ENCODE peak calls at places on chromosomes 3 and 15, in six cellular contexts. One of them, this sample, is unnamed.

GRCh38 chr3:180855364-180855763 is 57.1 kb upstream of the FXR1 start:
- DNase-seq in cardiac muscle cell: peak
- DNase-seq in NCI-H1092 treated with DMSO at 0.1 percent for 48 hours: peak
- DNase-seq in mesenchymal stem cell: no peak
- DNase-seq in C1 segment of cervical spinal cord: no peak
- DNase-seq in M059J: peak
- DNase-seq in this sample: no peak

GRCh38 chr3:194253270-194253669 is 97.9 kb downstream of the CPN2 start:
- DNase-seq in cardiac muscle cell: no peak
- DNase-seq in NCI-H1092 treated with DMSO at 0.1 percent for 48 hours: no peak
- DNase-seq in mesenchymal stem cell: no peak
- DNase-seq in C1 segment of cervical spinal cord: no peak
- DNase-seq in M059J: no peak
- DNase-seq in this sample: no peak

GRCh38 chr3:67635257-67635656 is 19.2 kb downstream of the SUCLG2 start:
- DNase-seq in cardiac muscle cell: no peak
- DNase-seq in NCI-H1092 treated with DMSO at 0.1 percent for 48 hours: no peak
- DNase-seq in mesenchymal stem cell: peak
- DNase-seq in C1 segment of cervical spinal cord: no peak
- DNase-seq in M059J: peak
- DNase-seq in this sample: no peak

GRCh38 chr3:8313591-8314298 is 187.9 kb upstream of the LMCD1 start:
- DNase-seq in cardiac muscle cell: peak
- DNase-seq in NCI-H1092 treated with DMSO at 0.1 percent for 48 hours: no peak
- DNase-seq in mesenchymal stem cell: no peak
- DNase-seq in C1 segment of cervical spinal cord: no peak
- DNase-seq in M059J: no peak
- DNase-seq in this sample: no peak

GRCh38 chr3:172181936-172182708 is 142.7 kb downstream of the FNDC3B start:
- DNase-seq in cardiac muscle cell: peak
- DNase-seq in NCI-H1092 treated with DMSO at 0.1 percent for 48 hours: no peak
- DNase-seq in mesenchymal stem cell: peak
- DNase-seq in C1 segment of cervical spinal cord: no peak
- DNase-seq in M059J: peak
- DNase-seq in this sample: no peak

GRCh38 chr3:122678496-122678895 is 2.1 kb upstream of the PARP14 start:
- DNase-seq in cardiac muscle cell: no peak
- DNase-seq in NCI-H1092 treated with DMSO at 0.1 percent for 48 hours: no peak
- DNase-seq in mesenchymal stem cell: no peak
- DNase-seq in C1 segment of cervical spinal cord: no peak
- DNase-seq in M059J: no peak
- DNase-seq in this sample: no peak

GRCh38 chr15:46275701-46276100 is 640.9 kb downstream of the SQOR start:
- DNase-seq in cardiac muscle cell: peak
- DNase-seq in NCI-H1092 treated with DMSO at 0.1 percent for 48 hours: no peak
- DNase-seq in mesenchymal stem cell: no peak
- DNase-seq in C1 segment of cervical spinal cord: no peak
- DNase-seq in M059J: no peak
- DNase-seq in this sample: no peak

GRCh38 chr3:177329854-177330253 is 132.6 kb upstream of the TBL1XR1 start:
- DNase-seq in cardiac muscle cell: no peak
- DNase-seq in NCI-H1092 treated with DMSO at 0.1 percent for 48 hours: no peak
- DNase-seq in mesenchymal stem cell: no peak
- DNase-seq in C1 segment of cervical spinal cord: no peak
- DNase-seq in M059J: no peak
- DNase-seq in this sample: no peak

GRCh38 chr3:197317250-197317963 is 19.0 kb upstream of the DLG1 start:
- DNase-seq in cardiac muscle cell: no peak
- DNase-seq in NCI-H1092 treated with DMSO at 0.1 percent for 48 hours: no peak
- DNase-seq in mesenchymal stem cell: peak
- DNase-seq in C1 segment of cervical spinal cord: no peak
- DNase-seq in M059J: peak
- DNase-seq in this sample: no peak

GRCh38 chr3:39275052-39275451 is 4.8 kb downstream of the CX3CR1 start:
- DNase-seq in cardiac muscle cell: no peak
- DNase-seq in NCI-H1092 treated with DMSO at 0.1 percent for 48 hours: no peak
- DNase-seq in mesenchymal stem cell: peak
- DNase-seq in C1 segment of cervical spinal cord: no peak
- DNase-seq in M059J: peak
- DNase-seq in this sample: no peak

GRCh38 chr15:57592426-57592825 is 722 bp downstream of the MYZAP start:
- DNase-seq in cardiac muscle cell: peak
- DNase-seq in NCI-H1092 treated with DMSO at 0.1 percent for 48 hours: no peak
- DNase-seq in mesenchymal stem cell: no peak
- DNase-seq in C1 segment of cervical spinal cord: no peak
- DNase-seq in M059J: no peak
- DNase-seq in this sample: no peak

GRCh38 chr15:56242576-56243116 is 1.0 kb downstream of the RFX7 start:
- DNase-seq in cardiac muscle cell: no peak
- DNase-seq in NCI-H1092 treated with DMSO at 0.1 percent for 48 hours: no peak
- DNase-seq in mesenchymal stem cell: peak
- DNase-seq in C1 segment of cervical spinal cord: no peak
- DNase-seq in M059J: no peak
- DNase-seq in this sample: no peak

GRCh38 chr15:75966073-75966472 is 46.2 kb downstream of the NRG4 start:
- DNase-seq in cardiac muscle cell: no peak
- DNase-seq in NCI-H1092 treated with DMSO at 0.1 percent for 48 hours: no peak
- DNase-seq in mesenchymal stem cell: peak
- DNase-seq in C1 segment of cervical spinal cord: no peak
- DNase-seq in M059J: peak
- DNase-seq in this sample: no peak

GRCh38 chr15:45095661-45096060 is 18.3 kb downstream of the DUOX2 start:
- DNase-seq in cardiac muscle cell: no peak
- DNase-seq in NCI-H1092 treated with DMSO at 0.1 percent for 48 hours: no peak
- DNase-seq in mesenchymal stem cell: no peak
- DNase-seq in C1 segment of cervical spinal cord: no peak
- DNase-seq in M059J: no peak
- DNase-seq in this sample: no peak

GRCh38 chr3:27216955-27217552 is 152.1 kb downstream of the NEK10 start:
- DNase-seq in cardiac muscle cell: no peak
- DNase-seq in NCI-H1092 treated with DMSO at 0.1 percent for 48 hours: no peak
- DNase-seq in mesenchymal stem cell: peak
- DNase-seq in C1 segment of cervical spinal cord: no peak
- DNase-seq in M059J: peak
- DNase-seq in this sample: no peak

GRCh38 chr15:58632789-58633188 is 116.7 kb downstream of the ADAM10 start:
- DNase-seq in cardiac muscle cell: no peak
- DNase-seq in NCI-H1092 treated with DMSO at 0.1 percent for 48 hours: no peak
- DNase-seq in mesenchymal stem cell: peak
- DNase-seq in C1 segment of cervical spinal cord: no peak
- DNase-seq in M059J: no peak
- DNase-seq in this sample: no peak

GRCh38 chr3:71702131-71703024 is 22.8 kb downstream of the EIF4E3 start:
- DNase-seq in cardiac muscle cell: no peak
- DNase-seq in NCI-H1092 treated with DMSO at 0.1 percent for 48 hours: no peak
- DNase-seq in mesenchymal stem cell: no peak
- DNase-seq in C1 segment of cervical spinal cord: no peak
- DNase-seq in M059J: no peak
- DNase-seq in this sample: no peak

GRCh38 chr15:68328485-68328884 is 50.9 kb downstream of the FEM1B start:
- DNase-seq in cardiac muscle cell: no peak
- DNase-seq in NCI-H1092 treated with DMSO at 0.1 percent for 48 hours: no peak
- DNase-seq in mesenchymal stem cell: no peak
- DNase-seq in C1 segment of cervical spinal cord: no peak
- DNase-seq in M059J: peak
- DNase-seq in this sample: no peak

GRCh38 chr3:39812537-39812936 is 3.1 kb downstream of the MYRIP start:
- DNase-seq in cardiac muscle cell: no peak
- DNase-seq in NCI-H1092 treated with DMSO at 0.1 percent for 48 hours: no peak
- DNase-seq in mesenchymal stem cell: no peak
- DNase-seq in C1 segment of cervical spinal cord: no peak
- DNase-seq in M059J: no peak
- DNase-seq in this sample: no peak

GRCh38 chr3:25396686-25397085 is 31.4 kb upstream of the RARB start:
- DNase-seq in cardiac muscle cell: no peak
- DNase-seq in NCI-H1092 treated with DMSO at 0.1 percent for 48 hours: no peak
- DNase-seq in mesenchymal stem cell: no peak
- DNase-seq in C1 segment of cervical spinal cord: no peak
- DNase-seq in M059J: no peak
- DNase-seq in this sample: no peak

GRCh38 chr3:32186097-32186496 is 52.4 kb upstream of the CMTM8 start:
- DNase-seq in cardiac muscle cell: no peak
- DNase-seq in NCI-H1092 treated with DMSO at 0.1 percent for 48 hours: no peak
- DNase-seq in mesenchymal stem cell: no peak
- DNase-seq in C1 segment of cervical spinal cord: no peak
- DNase-seq in M059J: no peak
- DNase-seq in this sample: no peak

GRCh38 chr3:196641278-196642058 is 2.0 kb downstream of the NRROS start:
- DNase-seq in cardiac muscle cell: no peak
- DNase-seq in NCI-H1092 treated with DMSO at 0.1 percent for 48 hours: no peak
- DNase-seq in mesenchymal stem cell: no peak
- DNase-seq in C1 segment of cervical spinal cord: no peak
- DNase-seq in M059J: no peak
- DNase-seq in this sample: no peak

GRCh38 chr15:89496155-89497098 is at the start of gene RHCG:
- DNase-seq in cardiac muscle cell: peak
- DNase-seq in NCI-H1092 treated with DMSO at 0.1 percent for 48 hours: peak
- DNase-seq in mesenchymal stem cell: peak
- DNase-seq in C1 segment of cervical spinal cord: no peak
- DNase-seq in M059J: peak
- DNase-seq in this sample: no peak

GRCh38 chr3:197216169-197216860 is 82.1 kb downstream of the DLG1 start:
- DNase-seq in cardiac muscle cell: no peak
- DNase-seq in NCI-H1092 treated with DMSO at 0.1 percent for 48 hours: no peak
- DNase-seq in mesenchymal stem cell: no peak
- DNase-seq in C1 segment of cervical spinal cord: no peak
- DNase-seq in M059J: peak
- DNase-seq in this sample: no peak

GRCh38 chr15:46137443-46137842 is 502.6 kb downstream of the SQOR start:
- DNase-seq in cardiac muscle cell: no peak
- DNase-seq in NCI-H1092 treated with DMSO at 0.1 percent for 48 hours: no peak
- DNase-seq in mesenchymal stem cell: no peak
- DNase-seq in C1 segment of cervical spinal cord: no peak
- DNase-seq in M059J: no peak
- DNase-seq in this sample: no peak

GRCh38 chr15:72358532-72359180 is 17.2 kb downstream of the HEXA start:
- DNase-seq in cardiac muscle cell: no peak
- DNase-seq in NCI-H1092 treated with DMSO at 0.1 percent for 48 hours: no peak
- DNase-seq in mesenchymal stem cell: peak
- DNase-seq in C1 segment of cervical spinal cord: no peak
- DNase-seq in M059J: peak
- DNase-seq in this sample: peak

GRCh38 chr3:125085166-125085565 is 29.4 kb upstream of the HEG1 start:
- DNase-seq in cardiac muscle cell: no peak
- DNase-seq in NCI-H1092 treated with DMSO at 0.1 percent for 48 hours: no peak
- DNase-seq in mesenchymal stem cell: no peak
- DNase-seq in C1 segment of cervical spinal cord: no peak
- DNase-seq in M059J: no peak
- DNase-seq in this sample: no peak

GRCh38 chr3:25426408-25426807 is 1.7 kb upstream of the RARB start:
- DNase-seq in cardiac muscle cell: peak
- DNase-seq in NCI-H1092 treated with DMSO at 0.1 percent for 48 hours: no peak
- DNase-seq in mesenchymal stem cell: peak
- DNase-seq in C1 segment of cervical spinal cord: no peak
- DNase-seq in M059J: peak
- DNase-seq in this sample: no peak

GRCh38 chr3:12705981-12706380 is 42.1 kb upstream of the RAF1 start:
- DNase-seq in cardiac muscle cell: no peak
- DNase-seq in NCI-H1092 treated with DMSO at 0.1 percent for 48 hours: no peak
- DNase-seq in mesenchymal stem cell: no peak
- DNase-seq in C1 segment of cervical spinal cord: no peak
- DNase-seq in M059J: peak
- DNase-seq in this sample: no peak

GRCh38 chr3:126552688-126553283 is 5.9 kb downstream of the C3orf22 start:
- DNase-seq in cardiac muscle cell: no peak
- DNase-seq in NCI-H1092 treated with DMSO at 0.1 percent for 48 hours: peak
- DNase-seq in mesenchymal stem cell: no peak
- DNase-seq in C1 segment of cervical spinal cord: no peak
- DNase-seq in M059J: no peak
- DNase-seq in this sample: peak

GRCh38 chr15:51629612-51630011 is 7.0 kb upstream of the DMXL2 start:
- DNase-seq in cardiac muscle cell: no peak
- DNase-seq in NCI-H1092 treated with DMSO at 0.1 percent for 48 hours: no peak
- DNase-seq in mesenchymal stem cell: peak
- DNase-seq in C1 segment of cervical spinal cord: peak
- DNase-seq in M059J: no peak
- DNase-seq in this sample: peak

GRCh38 chr3:37074178-37074577 is 80.9 kb downstream of the MLH1 start:
- DNase-seq in cardiac muscle cell: no peak
- DNase-seq in NCI-H1092 treated with DMSO at 0.1 percent for 48 hours: no peak
- DNase-seq in mesenchymal stem cell: peak
- DNase-seq in C1 segment of cervical spinal cord: no peak
- DNase-seq in M059J: peak
- DNase-seq in this sample: no peak

GRCh38 chr3:183781246-183781645 is 44.1 kb downstream of the MAP6D1 start:
- DNase-seq in cardiac muscle cell: no peak
- DNase-seq in NCI-H1092 treated with DMSO at 0.1 percent for 48 hours: no peak
- DNase-seq in mesenchymal stem cell: no peak
- DNase-seq in C1 segment of cervical spinal cord: no peak
- DNase-seq in M059J: no peak
- DNase-seq in this sample: no peak

GRCh38 chr3:50600841-50601591 is 10.6 kb downstream of the CISH start:
- DNase-seq in cardiac muscle cell: peak
- DNase-seq in NCI-H1092 treated with DMSO at 0.1 percent for 48 hours: peak
- DNase-seq in mesenchymal stem cell: peak
- DNase-seq in C1 segment of cervical spinal cord: peak
- DNase-seq in M059J: peak
- DNase-seq in this sample: peak

GRCh38 chr15:67187351-67187854 is 67.1 kb downstream of the AAGAB start:
- DNase-seq in cardiac muscle cell: no peak
- DNase-seq in NCI-H1092 treated with DMSO at 0.1 percent for 48 hours: no peak
- DNase-seq in mesenchymal stem cell: no peak
- DNase-seq in C1 segment of cervical spinal cord: no peak
- DNase-seq in M059J: no peak
- DNase-seq in this sample: peak

This sample was measured in lower leg skin.